ENCODE peak calls at places on chromosomes 7 and 10, in six cellular contexts. Y is kidney epithelial cell, T is GM10248, M is DMS 273 treated with DMSO at 0.1 percent for 48 hours, O is NCI-H1092, L is suprapubic skin. N is an unnamed sample.

GRCh38 chr10:119654540-119654939 is 3.4 kb downstream of the BAG3 start:
- DNase-seq in Y (no peak), T (no peak), M (no peak), O (no peak), L (peak), N (peak)

GRCh38 chr10:35611750-35612149 is 6.6 kb downstream of the GJD4 start:
- DNase-seq in Y (no peak), T (no peak), M (no peak), O (no peak), L (no peak), N (no peak)

GRCh38 chr7:148503900-148504487 is 86.6 kb upstream of the C7orf33 start:
- DNase-seq in Y (no peak), T (peak), M (peak), O (peak), L (no peak), N (peak)

GRCh38 chr10:33234779-33235178 is 99.7 kb downstream of the NRP1 start:
- DNase-seq in Y (no peak), T (no peak), M (no peak), O (no peak), L (no peak), N (no peak)

GRCh38 chr10:98486421-98486820 is 39.7 kb upstream of the HPS1 start:
- DNase-seq in Y (no peak), T (no peak), M (no peak), O (no peak), L (no peak), N (no peak)

GRCh38 chr7:148175512-148175911 is 415.1 kb upstream of the C7orf33 start:
- DNase-seq in Y (no peak), T (no peak), M (no peak), O (no peak), L (no peak), N (no peak)

GRCh38 chr10:119539359-119539651 is 3.2 kb downstream of the RGS10 start:
- DNase-seq in Y (no peak), T (peak), M (no peak), O (no peak), L (no peak), N (no peak)

GRCh38 chr10:88881335-88881734 is 1.3 kb downstream of the STAMBPL1 start:
- DNase-seq in Y (no peak), T (no peak), M (no peak), O (no peak), L (no peak), N (no peak)

GRCh38 chr7:150695654-150696053 is 10.1 kb downstream of the GIMAP2 start:
- DNase-seq in Y (no peak), T (no peak), M (no peak), O (no peak), L (no peak), N (no peak)

GRCh38 chr7:144057954-144058353 is 9.2 kb downstream of the OR2A5 start:
- DNase-seq in Y (peak), T (no peak), M (no peak), O (no peak), L (no peak), N (no peak)

GRCh38 chr10:122911889-122912484 is 1.6 kb downstream of the FAM24A start:
- DNase-seq in Y (no peak), T (peak), M (no peak), O (no peak), L (no peak), N (no peak)

GRCh38 chr7:26022578-26022977 is 129.4 kb upstream of the NFE2L3 start:
- DNase-seq in Y (no peak), T (no peak), M (no peak), O (no peak), L (no peak), N (no peak)

GRCh38 chr7:1593091-1593866 is 23.4 kb upstream of the PSMG3 start:
- DNase-seq in Y (no peak), T (no peak), M (no peak), O (no peak), L (no peak), N (peak)

GRCh38 chr7:121339082-121339481 is 10.3 kb downstream of the WNT16 start:
- DNase-seq in Y (no peak), T (no peak), M (no peak), O (no peak), L (no peak), N (no peak)

GRCh38 chr7:138169441-138169851 is 93.2 kb downstream of the AKR1D1 start:
- DNase-seq in Y (peak), T (no peak), M (no peak), O (no peak), L (no peak), N (no peak)

GRCh38 chr7:29614229-29614628 is 50.6 kb downstream of the PRR15 start:
- DNase-seq in Y (no peak), T (no peak), M (no peak), O (no peak), L (no peak), N (no peak)

GRCh38 chr7:107913846-107914245 is 22.9 kb downstream of the DLD start:
- DNase-seq in Y (no peak), T (no peak), M (no peak), O (no peak), L (no peak), N (no peak)

GRCh38 chr7:73520673-73521635 is 1.1 kb downstream of the BAZ1B start:
- DNase-seq in Y (no peak), T (no peak), M (no peak), O (no peak), L (peak), N (no peak)

GRCh38 chr10:121596668-121597503 is 1.4 kb downstream of the FGFR2 start:
- DNase-seq in Y (no peak), T (no peak), M (peak), O (peak), L (no peak), N (no peak)

GRCh38 chr7:84042110-84042539 is 152.5 kb downstream of the SEMA3A start:
- DNase-seq in Y (peak), T (no peak), M (no peak), O (no peak), L (no peak), N (no peak)

GRCh38 chr7:101901661-101902491 is 84.5 kb downstream of the CUX1 start:
- DNase-seq in Y (no peak), T (no peak), M (no peak), O (no peak), L (no peak), N (no peak)

N was measured in SHP77.